ENCODE peak calls at places on chromosomes 2 and 18, in eight cellular contexts. Q is caudate nucleus, Z is stomach, S is A549, L is gastrocnemius medialis, F is neuronal stem cell, H is substantia nigra, Y is left ventricle myocardium inferior. I is an unnamed sample.

GRCh38 chr2:30421551-30422436 is 25.3 kb upstream of the LCLAT1 start:
- DNase-seq in L (no peak), H (no peak), F (no peak), Z (no peak), S (no peak), Y (no peak), Q (no peak), I (peak)

GRCh38 chr18:57910134-57910533 is 107.0 kb upstream of the ATP8B1 start:
- DNase-seq in Y (no peak), H (no peak), Z (no peak), F (no peak), Q (no peak), S (no peak), L (no peak), I (no peak)

GRCh38 chr2:98809878-98810587 is 79.1 kb upstream of the MGAT4A start:
- DNase-seq in H (no peak), Y (no peak), Z (no peak), Q (no peak), S (no peak), L (no peak), F (no peak), I (no peak)

GRCh38 chr2:64787698-64788097 is 134.0 kb upstream of the SERTAD2 start:
- DNase-seq in Q (no peak), H (no peak), Z (no peak), Y (no peak), S (no peak), L (no peak), F (no peak), I (no peak)

GRCh38 chr18:78492813-78493371 is 486.7 kb upstream of the SALL3 start:
- DNase-seq in F (no peak), H (no peak), Z (no peak), Y (no peak), S (no peak), Q (no peak), L (no peak), I (no peak)

GRCh38 chr18:5900249-5900648 is 4.9 kb upstream of the TMEM200C start:
- DNase-seq in Z (no peak), Y (no peak), S (peak), H (no peak), L (no peak), F (no peak), Q (no peak), I (no peak)

GRCh38 chr2:223835701-223836532 is 1.5 kb downstream of the AP1S3 start:
- DNase-seq in Z (no peak), Y (no peak), F (no peak), Q (no peak), S (no peak), H (peak), L (no peak), I (no peak)

GRCh38 chr2:215653344-215654015 is 217.6 kb upstream of the FN1 start:
- DNase-seq in Z (no peak), L (no peak), Q (no peak), H (no peak), F (no peak), S (no peak), Y (no peak), I (no peak)

GRCh38 chr2:171531291-171531690 is 9.0 kb downstream of the CYBRD1 start:
- DNase-seq in F (no peak), Q (no peak), Y (no peak), L (no peak), H (no peak), Z (no peak), S (no peak), I (no peak)

GRCh38 chr2:54523336-54523959 is 67.3 kb downstream of the SPTBN1 start:
- DNase-seq in Q (no peak), Z (no peak), H (no peak), Y (no peak), L (no peak), S (no peak), F (no peak), I (no peak)

GRCh38 chr18:9706081-9706935 is 1.8 kb upstream of the RAB31 start:
- DNase-seq in Q (no peak), S (no peak), L (no peak), Z (no peak), F (no peak), H (no peak), Y (no peak), I (no peak)

GRCh38 chr2:165202230-165202629 is 1.6 kb downstream of the SCN3A start:
- DNase-seq in L (no peak), Y (no peak), Z (no peak), S (no peak), Q (no peak), H (no peak), F (no peak), I (no peak)

DNA sequence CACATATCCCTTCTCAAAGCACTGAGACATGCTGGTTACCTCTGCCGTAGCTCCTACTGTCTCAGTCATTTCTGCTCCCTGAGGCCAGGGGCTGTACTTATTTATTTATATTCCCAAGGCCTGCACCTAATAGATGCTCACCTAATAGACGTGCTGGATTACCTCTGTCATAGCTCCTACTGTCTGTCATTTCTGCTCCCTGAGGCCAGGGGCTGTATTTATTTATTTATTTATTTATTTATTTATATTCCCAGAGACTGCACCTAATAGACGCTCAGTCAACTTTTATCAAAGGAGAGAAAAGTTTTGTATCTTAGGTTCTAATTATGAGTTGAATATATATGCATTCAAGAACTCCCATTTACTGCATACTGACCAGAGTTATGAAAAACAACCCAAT is 414.0 kb upstream of the TRIB2 start:
- DNase-seq in Y (no peak), H (no peak), L (no peak), S (no peak), Z (no peak), Q (no peak), F (no peak), I (no peak)
- H3K27ac ChIP-seq in Y (no peak), H (no peak), L (no peak), S (no peak), Z (no peak), Q (no peak), F (no peak), I (no peak)

GRCh38 chr2:205887637-205888036 is 198.3 kb downstream of the INO80D start:
- DNase-seq in S (no peak), F (no peak), Q (no peak), H (no peak), Y (no peak), Z (no peak), L (no peak), I (no peak)

GRCh38 chr2:205892141-205893064 is 193.6 kb downstream of the INO80D start:
- DNase-seq in F (peak), S (no peak), Q (no peak), Z (peak), Y (no peak), H (no peak), L (no peak), I (no peak)

GRCh38 chr2:205883965-205884364 is 201.7 kb downstream of the NRP2 start:
- DNase-seq in L (no peak), Y (no peak), S (no peak), F (no peak), Q (no peak), Z (no peak), H (no peak), I (no peak)

GRCh38 chr2:205885492-205886099 is 200.4 kb downstream of the INO80D start:
- DNase-seq in H (peak), S (peak), Q (peak), Z (peak), Y (peak), L (peak), F (peak), I (peak)

GRCh38 chr2:205889073-205889472 is 196.9 kb downstream of the INO80D start:
- DNase-seq in Z (no peak), Y (no peak), Q (no peak), F (no peak), S (peak), L (no peak), H (no peak), I (no peak)
- H3K27ac ChIP-seq in Z (no peak), Y (no peak), Q (no peak), F (no peak), S (no peak), L (no peak), H (no peak), I (no peak)

DNA sequence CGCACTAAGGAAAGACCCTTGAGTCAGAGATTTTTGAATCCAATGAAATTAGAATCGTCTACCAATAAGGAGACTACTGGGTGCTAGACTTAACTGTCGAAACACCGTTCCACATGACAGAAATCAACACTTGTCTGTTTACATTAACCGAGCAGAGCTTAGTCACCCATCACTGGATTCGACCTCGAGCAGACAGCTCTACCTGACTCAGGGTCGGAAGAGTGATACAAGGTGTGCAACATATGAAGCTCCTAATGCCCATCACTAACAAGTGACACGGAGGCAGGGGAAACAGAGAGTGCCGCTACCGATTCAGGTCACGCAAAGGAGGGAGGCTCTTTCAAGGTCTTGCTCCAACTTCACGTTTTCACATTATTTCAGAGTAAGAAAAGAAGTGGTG is 54.2 kb upstream of the FZD5 start:
- DNase-seq in Z (no peak), S (no peak), Q (no peak), F (no peak), L (no peak), Y (no peak), H (no peak), I (peak)
- H3K27ac ChIP-seq in Z (no peak), S (peak), Q (no peak), F (no peak), L (no peak), Y (no peak), H (no peak), I (no peak)

DNA sequence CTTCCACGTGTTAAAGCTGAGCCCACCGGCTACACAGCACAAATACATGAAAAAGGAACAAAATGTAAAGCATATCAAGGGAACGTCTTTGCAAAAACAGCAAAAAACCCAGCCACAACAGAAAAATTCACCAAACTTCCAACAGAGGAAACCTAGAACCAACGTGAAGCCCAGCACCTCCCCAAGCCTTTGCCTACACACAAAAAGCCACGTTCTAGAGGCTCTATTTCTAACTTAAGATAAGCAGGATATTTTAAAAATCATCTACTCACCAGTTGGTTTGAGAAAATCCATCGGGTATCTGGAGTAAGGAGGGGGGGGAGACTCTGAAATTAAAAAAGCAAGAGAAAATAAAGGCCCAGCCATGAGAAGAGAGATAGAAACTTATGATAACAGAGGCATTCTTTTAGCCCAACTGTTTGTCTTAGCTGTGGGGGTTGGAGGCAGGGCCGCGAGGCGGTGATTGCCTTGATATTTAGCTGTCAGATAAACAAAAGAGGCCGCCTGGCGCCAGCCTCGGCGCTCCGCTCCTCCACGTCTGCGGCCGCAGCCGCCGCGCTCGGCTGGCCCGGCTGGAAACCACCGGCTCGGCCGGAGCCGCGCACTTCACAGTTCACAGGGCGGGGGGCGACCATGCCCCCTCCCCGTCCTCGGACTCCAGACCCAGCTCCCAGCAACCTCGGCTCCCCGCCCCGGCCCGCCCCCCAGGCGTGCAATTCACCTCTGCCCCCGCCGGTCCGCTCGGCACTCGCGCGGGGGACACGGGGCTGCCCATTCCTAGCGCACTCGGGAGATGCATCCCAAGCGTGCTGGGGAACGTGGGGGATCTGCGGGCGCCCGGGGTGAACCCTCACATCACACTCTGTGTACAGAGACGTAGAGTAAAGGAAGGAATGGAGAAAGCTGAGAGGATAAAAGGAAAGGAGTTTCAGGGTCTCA is 2.4 kb downstream of the SMAD7 start:
- DNase-seq in Q (peak), Z (peak), H (no peak), F (no peak), L (no peak), Y (no peak), S (no peak), I (peak)
- H3K27ac ChIP-seq in Q (peak), Z (peak), H (peak), F (no peak), L (peak), Y (peak), S (peak), I (peak)